ENCODE peak calls at places on chromosomes 12 and 14, in ten cellular contexts. One of them, this sample, is unnamed.

GRCh38 chr12:17148706-17149105 is 542.7 kb upstream of the LMO3 start:
- DNase-seq in T-cell: no peak
- DNase-seq in GM23248: no peak
- DNase-seq in bronchial epithelial cell: no peak
- DNase-seq in activated gamma-delta T cell treated with Interleukin-2 at 50 U/mL for 16 hours: no peak
- DNase-seq in tibial artery: no peak
- DNase-seq in omental fat pad: no peak
- DNase-seq in memory B cell: no peak
- DNase-seq in G401: no peak
- DNase-seq in SK-MEL-5: peak
- DNase-seq in this sample: no peak

GRCh38 chr12:121966959-121967358 is 48.6 kb downstream of the CFAP251 start:
- DNase-seq in omental fat pad: no peak
- DNase-seq in bronchial epithelial cell: no peak
- DNase-seq in activated gamma-delta T cell treated with Interleukin-2 at 50 U/mL for 16 hours: no peak
- DNase-seq in G401: no peak
- DNase-seq in SK-MEL-5: peak
- DNase-seq in GM23248: no peak
- DNase-seq in tibial artery: no peak
- DNase-seq in T-cell: no peak
- DNase-seq in memory B cell: no peak
- DNase-seq in this sample: no peak

GRCh38 chr14:102824832-102825231 is 47.6 kb downstream of the TRAF3 start:
- DNase-seq in tibial artery: no peak
- DNase-seq in SK-MEL-5: peak
- DNase-seq in bronchial epithelial cell: peak
- DNase-seq in memory B cell: no peak
- DNase-seq in GM23248: peak
- DNase-seq in T-cell: no peak
- DNase-seq in G401: peak
- DNase-seq in activated gamma-delta T cell treated with Interleukin-2 at 50 U/mL for 16 hours: no peak
- DNase-seq in omental fat pad: no peak
- DNase-seq in this sample: no peak

GRCh38 chr14:32576088-32576795 is 247.1 kb downstream of the AKAP6 start:
- DNase-seq in activated gamma-delta T cell treated with Interleukin-2 at 50 U/mL for 16 hours: peak
- DNase-seq in SK-MEL-5: peak
- DNase-seq in T-cell: peak
- DNase-seq in tibial artery: peak
- DNase-seq in memory B cell: peak
- DNase-seq in omental fat pad: no peak
- DNase-seq in GM23248: peak
- DNase-seq in G401: peak
- DNase-seq in bronchial epithelial cell: peak
- DNase-seq in this sample: peak

GRCh38 chr12:5236022-5236421 is 192.3 kb downstream of the KCNA5 start:
- DNase-seq in G401: no peak
- DNase-seq in T-cell: no peak
- DNase-seq in SK-MEL-5: no peak
- DNase-seq in omental fat pad: no peak
- DNase-seq in bronchial epithelial cell: no peak
- DNase-seq in memory B cell: no peak
- DNase-seq in GM23248: no peak
- DNase-seq in activated gamma-delta T cell treated with Interleukin-2 at 50 U/mL for 16 hours: no peak
- DNase-seq in tibial artery: no peak
- DNase-seq in this sample: no peak

GRCh38 chr14:90781344-90781761 is 34.9 kb downstream of the TTC7B start:
- DNase-seq in GM23248: peak
- DNase-seq in activated gamma-delta T cell treated with Interleukin-2 at 50 U/mL for 16 hours: no peak
- DNase-seq in SK-MEL-5: no peak
- DNase-seq in memory B cell: no peak
- DNase-seq in bronchial epithelial cell: peak
- DNase-seq in T-cell: no peak
- DNase-seq in G401: no peak
- DNase-seq in omental fat pad: no peak
- DNase-seq in tibial artery: no peak
- DNase-seq in this sample: no peak

GRCh38 chr12:49803693-49804450 is 24.3 kb downstream of the NCKAP5L start:
- DNase-seq in bronchial epithelial cell: no peak
- DNase-seq in SK-MEL-5: peak
- DNase-seq in T-cell: no peak
- DNase-seq in tibial artery: no peak
- DNase-seq in activated gamma-delta T cell treated with Interleukin-2 at 50 U/mL for 16 hours: no peak
- DNase-seq in memory B cell: no peak
- DNase-seq in GM23248: no peak
- DNase-seq in omental fat pad: no peak
- DNase-seq in G401: no peak
- DNase-seq in this sample: no peak

GRCh38 chr12:6224550-6224949 is 24.4 kb downstream of the CD9 start:
- DNase-seq in bronchial epithelial cell: peak
- DNase-seq in T-cell: no peak
- DNase-seq in SK-MEL-5: no peak
- DNase-seq in GM23248: peak
- DNase-seq in omental fat pad: no peak
- DNase-seq in memory B cell: peak
- DNase-seq in tibial artery: peak
- DNase-seq in G401: no peak
- DNase-seq in activated gamma-delta T cell treated with Interleukin-2 at 50 U/mL for 16 hours: no peak
- DNase-seq in this sample: no peak

GRCh38 chr12:104006929-104007328 is 41.3 kb downstream of the TDG start:
- DNase-seq in omental fat pad: no peak
- DNase-seq in SK-MEL-5: no peak
- DNase-seq in GM23248: peak
- DNase-seq in tibial artery: no peak
- DNase-seq in bronchial epithelial cell: peak
- DNase-seq in G401: no peak
- DNase-seq in T-cell: no peak
- DNase-seq in memory B cell: no peak
- DNase-seq in activated gamma-delta T cell treated with Interleukin-2 at 50 U/mL for 16 hours: no peak
- DNase-seq in this sample: no peak

GRCh38 chr12:45227668-45228067 is 11.8 kb downstream of the ANO6 start:
- DNase-seq in G401: no peak
- DNase-seq in omental fat pad: no peak
- DNase-seq in GM23248: no peak
- DNase-seq in SK-MEL-5: no peak
- DNase-seq in tibial artery: no peak
- DNase-seq in activated gamma-delta T cell treated with Interleukin-2 at 50 U/mL for 16 hours: no peak
- DNase-seq in bronchial epithelial cell: no peak
- DNase-seq in T-cell: no peak
- DNase-seq in memory B cell: no peak
- DNase-seq in this sample: no peak

GRCh38 chr12:93938317-93938716 is 210.1 kb upstream of the PLXNC1 start:
- DNase-seq in omental fat pad: no peak
- DNase-seq in tibial artery: no peak
- DNase-seq in SK-MEL-5: no peak
- DNase-seq in G401: no peak
- DNase-seq in T-cell: no peak
- DNase-seq in bronchial epithelial cell: no peak
- DNase-seq in memory B cell: no peak
- DNase-seq in activated gamma-delta T cell treated with Interleukin-2 at 50 U/mL for 16 hours: no peak
- DNase-seq in GM23248: no peak
- DNase-seq in this sample: no peak

GRCh38 chr12:27260746-27261145 is 16.7 kb downstream of the STK38L start:
- DNase-seq in memory B cell: no peak
- DNase-seq in SK-MEL-5: no peak
- DNase-seq in omental fat pad: no peak
- DNase-seq in tibial artery: no peak
- DNase-seq in GM23248: peak
- DNase-seq in bronchial epithelial cell: peak
- DNase-seq in T-cell: no peak
- DNase-seq in activated gamma-delta T cell treated with Interleukin-2 at 50 U/mL for 16 hours: no peak
- DNase-seq in G401: no peak
- DNase-seq in this sample: no peak

GRCh38 chr12:53560386-53560785 is 53.1 kb upstream of the NPFF start:
- DNase-seq in tibial artery: no peak
- DNase-seq in bronchial epithelial cell: no peak
- DNase-seq in memory B cell: no peak
- DNase-seq in activated gamma-delta T cell treated with Interleukin-2 at 50 U/mL for 16 hours: no peak
- DNase-seq in GM23248: peak
- DNase-seq in T-cell: no peak
- DNase-seq in SK-MEL-5: no peak
- DNase-seq in G401: no peak
- DNase-seq in omental fat pad: no peak
- DNase-seq in this sample: no peak

GRCh38 chr12:32755051-32755653 is 545 bp downstream of the YARS2 start:
- DNase-seq in SK-MEL-5: peak
- DNase-seq in tibial artery: peak
- DNase-seq in T-cell: peak
- DNase-seq in memory B cell: peak
- DNase-seq in omental fat pad: peak
- DNase-seq in G401: peak
- DNase-seq in GM23248: peak
- DNase-seq in bronchial epithelial cell: peak
- DNase-seq in activated gamma-delta T cell treated with Interleukin-2 at 50 U/mL for 16 hours: peak
- DNase-seq in this sample: peak

GRCh38 chr14:103292426-103293374 is 41.3 kb upstream of the EIF5 start:
- DNase-seq in G401: peak
- DNase-seq in tibial artery: peak
- DNase-seq in memory B cell: peak
- DNase-seq in T-cell: peak
- DNase-seq in activated gamma-delta T cell treated with Interleukin-2 at 50 U/mL for 16 hours: peak
- DNase-seq in bronchial epithelial cell: peak
- DNase-seq in omental fat pad: peak
- DNase-seq in GM23248: peak
- DNase-seq in SK-MEL-5: peak
- DNase-seq in this sample: peak

GRCh38 chr14:69997849-69998248 is 118.6 kb downstream of the SMOC1 start:
- DNase-seq in GM23248: peak
- DNase-seq in T-cell: no peak
- DNase-seq in SK-MEL-5: no peak
- DNase-seq in G401: no peak
- DNase-seq in memory B cell: no peak
- DNase-seq in bronchial epithelial cell: peak
- DNase-seq in omental fat pad: no peak
- DNase-seq in activated gamma-delta T cell treated with Interleukin-2 at 50 U/mL for 16 hours: no peak
- DNase-seq in tibial artery: peak
- DNase-seq in this sample: no peak

GRCh38 chr12:131457331-131458047 is 253.4 kb upstream of the SFSWAP start:
- DNase-seq in T-cell: no peak
- DNase-seq in activated gamma-delta T cell treated with Interleukin-2 at 50 U/mL for 16 hours: no peak
- DNase-seq in omental fat pad: no peak
- DNase-seq in G401: no peak
- DNase-seq in tibial artery: no peak
- DNase-seq in SK-MEL-5: no peak
- DNase-seq in GM23248: no peak
- DNase-seq in memory B cell: no peak
- DNase-seq in bronchial epithelial cell: no peak
- DNase-seq in this sample: no peak

GRCh38 chr12:53325539-53326061 is 4.2 kb upstream of the AAAS start:
- DNase-seq in SK-MEL-5: peak
- DNase-seq in G401: peak
- DNase-seq in memory B cell: no peak
- DNase-seq in tibial artery: no peak
- DNase-seq in T-cell: no peak
- DNase-seq in bronchial epithelial cell: no peak
- DNase-seq in activated gamma-delta T cell treated with Interleukin-2 at 50 U/mL for 16 hours: peak
- DNase-seq in GM23248: peak
- DNase-seq in omental fat pad: no peak
- DNase-seq in this sample: no peak

GRCh38 chr14:55556929-55557623 is 22.9 kb upstream of the KTN1 start:
- DNase-seq in bronchial epithelial cell: peak
- DNase-seq in tibial artery: peak
- DNase-seq in activated gamma-delta T cell treated with Interleukin-2 at 50 U/mL for 16 hours: no peak
- DNase-seq in memory B cell: no peak
- DNase-seq in SK-MEL-5: peak
- DNase-seq in T-cell: no peak
- DNase-seq in GM23248: peak
- DNase-seq in G401: peak
- DNase-seq in omental fat pad: no peak
- DNase-seq in this sample: no peak

GRCh38 chr14:101235042-101235871 is 326.0 kb upstream of the DIO3 start:
- DNase-seq in tibial artery: peak
- DNase-seq in G401: peak
- DNase-seq in memory B cell: no peak
- DNase-seq in omental fat pad: no peak
- DNase-seq in GM23248: peak
- DNase-seq in T-cell: no peak
- DNase-seq in activated gamma-delta T cell treated with Interleukin-2 at 50 U/mL for 16 hours: no peak
- DNase-seq in SK-MEL-5: peak
- DNase-seq in bronchial epithelial cell: peak
- DNase-seq in this sample: no peak

GRCh38 chr12:131371580-131372475 is 339.1 kb upstream of the SFSWAP start:
- DNase-seq in G401: no peak
- DNase-seq in omental fat pad: no peak
- DNase-seq in SK-MEL-5: no peak
- DNase-seq in memory B cell: no peak
- DNase-seq in tibial artery: no peak
- DNase-seq in activated gamma-delta T cell treated with Interleukin-2 at 50 U/mL for 16 hours: no peak
- DNase-seq in bronchial epithelial cell: no peak
- DNase-seq in T-cell: no peak
- DNase-seq in GM23248: no peak
- DNase-seq in this sample: no peak

GRCh38 chr14:33068626-33069025 is 129.9 kb downstream of the NPAS3 start:
- DNase-seq in GM23248: no peak
- DNase-seq in bronchial epithelial cell: no peak
- DNase-seq in activated gamma-delta T cell treated with Interleukin-2 at 50 U/mL for 16 hours: no peak
- DNase-seq in memory B cell: no peak
- DNase-seq in G401: no peak
- DNase-seq in omental fat pad: no peak
- DNase-seq in tibial artery: no peak
- DNase-seq in T-cell: no peak
- DNase-seq in SK-MEL-5: no peak
- DNase-seq in this sample: no peak

This sample was measured in tibial nerve.